ENCODE peak calls at places on chromosomes 6 and 20, in ten cellular contexts. One of them, this sample, is unnamed.

GRCh38 chr6:170211404-170212025 is 79.4 kb downstream of the DLL1 start:
- DNase-seq in CD8-positive, alpha-beta memory T cell: no peak
- DNase-seq in GM23338: no peak
- DNase-seq in kidney: peak
- DNase-seq in CD4-positive, alpha-beta memory T cell: no peak
- DNase-seq in heart left ventricle: no peak
- DNase-seq in iPS DF 6.9: no peak
- DNase-seq in cardiac muscle cell: no peak
- DNase-seq in tibial artery: peak
- DNase-seq in hepatocyte: no peak
- DNase-seq in this sample: no peak

GRCh38 chr6:56978530-56978929 is 23.6 kb downstream of the BEND6 start:
- DNase-seq in iPS DF 6.9: no peak
- DNase-seq in GM23338: no peak
- DNase-seq in heart left ventricle: no peak
- DNase-seq in cardiac muscle cell: no peak
- DNase-seq in hepatocyte: no peak
- DNase-seq in CD4-positive, alpha-beta memory T cell: no peak
- DNase-seq in tibial artery: no peak
- DNase-seq in CD8-positive, alpha-beta memory T cell: no peak
- DNase-seq in kidney: no peak
- DNase-seq in this sample: no peak

GRCh38 chr6:15662246-15663056 is at the start of gene DTNBP1:
- DNase-seq in GM23338: peak
- DNase-seq in kidney: peak
- DNase-seq in heart left ventricle: peak
- DNase-seq in cardiac muscle cell: peak
- DNase-seq in CD4-positive, alpha-beta memory T cell: peak
- DNase-seq in tibial artery: peak
- DNase-seq in CD8-positive, alpha-beta memory T cell: peak
- DNase-seq in hepatocyte: peak
- DNase-seq in iPS DF 6.9: no peak
- DNase-seq in this sample: peak

GRCh38 chr6:170393807-170394399 is 87.3 kb downstream of the FAM120B start:
- DNase-seq in tibial artery: no peak
- DNase-seq in CD4-positive, alpha-beta memory T cell: no peak
- DNase-seq in GM23338: no peak
- DNase-seq in hepatocyte: no peak
- DNase-seq in iPS DF 6.9: no peak
- DNase-seq in cardiac muscle cell: no peak
- DNase-seq in CD8-positive, alpha-beta memory T cell: no peak
- DNase-seq in kidney: no peak
- DNase-seq in heart left ventricle: no peak
- DNase-seq in this sample: no peak

GRCh38 chr6:11324453-11325023 is 92.1 kb upstream of the NEDD9 start:
- DNase-seq in tibial artery: no peak
- DNase-seq in hepatocyte: no peak
- DNase-seq in GM23338: no peak
- DNase-seq in heart left ventricle: no peak
- DNase-seq in CD8-positive, alpha-beta memory T cell: no peak
- DNase-seq in cardiac muscle cell: no peak
- DNase-seq in CD4-positive, alpha-beta memory T cell: no peak
- DNase-seq in iPS DF 6.9: no peak
- DNase-seq in kidney: no peak
- DNase-seq in this sample: no peak

GRCh38 chr6:119922814-119923213 is 573.3 kb upstream of the MAN1A1 start:
- DNase-seq in heart left ventricle: no peak
- DNase-seq in CD4-positive, alpha-beta memory T cell: no peak
- DNase-seq in tibial artery: no peak
- DNase-seq in hepatocyte: no peak
- DNase-seq in kidney: no peak
- DNase-seq in iPS DF 6.9: no peak
- DNase-seq in GM23338: no peak
- DNase-seq in cardiac muscle cell: no peak
- DNase-seq in CD8-positive, alpha-beta memory T cell: no peak
- DNase-seq in this sample: no peak

GRCh38 chr6:40247516-40248115 is 313.4 kb upstream of the MOCS1 start:
- DNase-seq in CD4-positive, alpha-beta memory T cell: no peak
- DNase-seq in CD8-positive, alpha-beta memory T cell: no peak
- DNase-seq in kidney: no peak
- DNase-seq in iPS DF 6.9: no peak
- DNase-seq in heart left ventricle: no peak
- DNase-seq in GM23338: no peak
- DNase-seq in tibial artery: no peak
- DNase-seq in cardiac muscle cell: no peak
- DNase-seq in hepatocyte: no peak
- DNase-seq in this sample: no peak

GRCh38 chr20:41428285-41428684 is 61.7 kb upstream of the EMILIN3 start:
- DNase-seq in tibial artery: no peak
- DNase-seq in cardiac muscle cell: no peak
- DNase-seq in iPS DF 6.9: no peak
- DNase-seq in kidney: no peak
- DNase-seq in CD8-positive, alpha-beta memory T cell: peak
- DNase-seq in hepatocyte: peak
- DNase-seq in GM23338: no peak
- DNase-seq in heart left ventricle: no peak
- DNase-seq in CD4-positive, alpha-beta memory T cell: peak
- DNase-seq in this sample: no peak

GRCh38 chr6:138562691-138563090 is 63.4 kb upstream of the NHSL1 start:
- DNase-seq in heart left ventricle: no peak
- DNase-seq in tibial artery: no peak
- DNase-seq in GM23338: no peak
- DNase-seq in CD4-positive, alpha-beta memory T cell: no peak
- DNase-seq in hepatocyte: no peak
- DNase-seq in kidney: no peak
- DNase-seq in iPS DF 6.9: no peak
- DNase-seq in cardiac muscle cell: no peak
- DNase-seq in CD8-positive, alpha-beta memory T cell: no peak
- DNase-seq in this sample: no peak

GRCh38 chr6:137309078-137309762 is 90.0 kb upstream of the IFNGR1 start:
- DNase-seq in hepatocyte: peak
- DNase-seq in heart left ventricle: peak
- DNase-seq in kidney: peak
- DNase-seq in CD4-positive, alpha-beta memory T cell: peak
- DNase-seq in iPS DF 6.9: no peak
- DNase-seq in CD8-positive, alpha-beta memory T cell: no peak
- DNase-seq in cardiac muscle cell: peak
- DNase-seq in GM23338: peak
- DNase-seq in tibial artery: peak
- DNase-seq in this sample: peak

GRCh38 chr6:53544050-53544499 is 826 bp downstream of the GCLC start:
- DNase-seq in CD4-positive, alpha-beta memory T cell: peak
- DNase-seq in kidney: no peak
- DNase-seq in heart left ventricle: no peak
- DNase-seq in iPS DF 6.9: no peak
- DNase-seq in GM23338: peak
- DNase-seq in CD8-positive, alpha-beta memory T cell: no peak
- DNase-seq in hepatocyte: peak
- DNase-seq in cardiac muscle cell: no peak
- DNase-seq in tibial artery: peak
- DNase-seq in this sample: no peak

GRCh38 chr6:66926060-66926459 is 1219.0 kb upstream of the EYS start:
- DNase-seq in CD8-positive, alpha-beta memory T cell: no peak
- DNase-seq in kidney: no peak
- DNase-seq in iPS DF 6.9: no peak
- DNase-seq in hepatocyte: no peak
- DNase-seq in CD4-positive, alpha-beta memory T cell: no peak
- DNase-seq in tibial artery: no peak
- DNase-seq in cardiac muscle cell: no peak
- DNase-seq in GM23338: peak
- DNase-seq in heart left ventricle: no peak
- DNase-seq in this sample: no peak

GRCh38 chr6:92201618-92202017 is 1217.7 kb downstream of the EPHA7 start:
- DNase-seq in cardiac muscle cell: no peak
- DNase-seq in tibial artery: no peak
- DNase-seq in heart left ventricle: no peak
- DNase-seq in CD4-positive, alpha-beta memory T cell: no peak
- DNase-seq in CD8-positive, alpha-beta memory T cell: no peak
- DNase-seq in hepatocyte: no peak
- DNase-seq in GM23338: no peak
- DNase-seq in kidney: no peak
- DNase-seq in iPS DF 6.9: no peak
- DNase-seq in this sample: no peak

GRCh38 chr6:138237463-138237862 is 19.2 kb upstream of the PBOV1 start:
- DNase-seq in CD4-positive, alpha-beta memory T cell: no peak
- DNase-seq in kidney: no peak
- DNase-seq in hepatocyte: no peak
- DNase-seq in tibial artery: no peak
- DNase-seq in iPS DF 6.9: peak
- DNase-seq in heart left ventricle: no peak
- DNase-seq in CD8-positive, alpha-beta memory T cell: no peak
- DNase-seq in GM23338: peak
- DNase-seq in cardiac muscle cell: no peak
- DNase-seq in this sample: no peak

GRCh38 chr20:36624925-36625324 is 19.3 kb downstream of the RAB5IF start:
- DNase-seq in kidney: no peak
- DNase-seq in GM23338: no peak
- DNase-seq in hepatocyte: no peak
- DNase-seq in tibial artery: no peak
- DNase-seq in cardiac muscle cell: no peak
- DNase-seq in CD4-positive, alpha-beta memory T cell: no peak
- DNase-seq in heart left ventricle: no peak
- DNase-seq in CD8-positive, alpha-beta memory T cell: no peak
- DNase-seq in iPS DF 6.9: no peak
- DNase-seq in this sample: no peak
- H3K27ac ChIP-seq in kidney: no peak
- H3K27ac ChIP-seq in GM23338: no peak
- H3K27ac ChIP-seq in hepatocyte: no peak
- H3K27ac ChIP-seq in tibial artery: no peak
- H3K27ac ChIP-seq in cardiac muscle cell: no peak
- H3K27ac ChIP-seq in CD4-positive, alpha-beta memory T cell: no peak
- H3K27ac ChIP-seq in heart left ventricle: no peak
- H3K27ac ChIP-seq in CD8-positive, alpha-beta memory T cell: no peak
- H3K27ac ChIP-seq in iPS DF 6.9: no peak
- H3K27ac ChIP-seq in this sample: no peak

DNA sequence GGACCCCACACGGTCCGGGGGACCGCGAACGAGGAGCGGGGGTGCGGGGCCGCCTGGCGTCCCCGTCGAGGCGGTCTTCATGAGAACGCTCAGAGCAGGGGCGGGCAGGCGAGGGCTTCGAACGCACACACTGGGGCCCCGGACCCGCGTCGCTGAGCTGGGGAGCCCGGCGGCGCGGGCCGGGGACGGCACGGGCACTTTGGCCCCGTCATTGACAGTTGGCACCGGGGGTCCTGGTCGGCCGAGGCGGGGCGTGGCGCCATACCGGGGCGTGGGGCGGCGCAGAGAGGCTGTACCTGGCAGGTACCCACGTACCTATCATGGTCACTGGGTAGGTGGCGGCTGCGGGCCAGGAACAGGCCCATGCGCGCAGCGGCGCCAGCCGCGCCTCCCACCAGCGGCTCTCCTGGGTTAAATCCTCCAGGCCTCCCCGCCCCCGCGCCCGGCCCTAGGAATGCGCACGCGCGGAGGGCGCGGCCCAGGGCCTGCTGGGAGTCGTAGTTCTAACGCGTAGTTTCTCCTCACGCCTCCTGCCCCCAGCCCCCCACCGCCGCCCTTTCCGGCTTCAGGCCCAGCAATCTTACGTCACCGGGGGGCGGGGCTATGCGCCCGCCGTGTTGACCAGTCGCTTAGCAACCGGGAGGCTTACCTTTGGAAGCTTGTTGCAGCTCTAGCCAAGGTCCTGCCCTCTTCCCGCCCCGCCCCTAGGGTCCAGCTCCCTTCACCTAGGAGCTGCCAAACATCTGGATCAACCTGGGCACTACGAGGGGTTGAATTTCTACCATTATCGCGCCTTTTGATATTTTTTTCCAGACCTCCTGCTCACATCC is at the start of the genes PACRG and PRKN:
- DNase-seq in tibial artery: peak
- DNase-seq in heart left ventricle: peak
- DNase-seq in CD8-positive, alpha-beta memory T cell: peak
- DNase-seq in iPS DF 6.9: peak
- DNase-seq in CD4-positive, alpha-beta memory T cell: peak
- DNase-seq in cardiac muscle cell: peak
- DNase-seq in hepatocyte: peak
- DNase-seq in GM23338: peak
- DNase-seq in kidney: peak
- DNase-seq in this sample: peak
- H3K27ac ChIP-seq in tibial artery: peak
- H3K27ac ChIP-seq in heart left ventricle: peak
- H3K27ac ChIP-seq in CD8-positive, alpha-beta memory T cell: peak
- H3K27ac ChIP-seq in iPS DF 6.9: no peak
- H3K27ac ChIP-seq in CD4-positive, alpha-beta memory T cell: peak
- H3K27ac ChIP-seq in cardiac muscle cell: peak
- H3K27ac ChIP-seq in hepatocyte: peak
- H3K27ac ChIP-seq in GM23338: peak
- H3K27ac ChIP-seq in kidney: peak
- H3K27ac ChIP-seq in this sample: peak

DNA sequence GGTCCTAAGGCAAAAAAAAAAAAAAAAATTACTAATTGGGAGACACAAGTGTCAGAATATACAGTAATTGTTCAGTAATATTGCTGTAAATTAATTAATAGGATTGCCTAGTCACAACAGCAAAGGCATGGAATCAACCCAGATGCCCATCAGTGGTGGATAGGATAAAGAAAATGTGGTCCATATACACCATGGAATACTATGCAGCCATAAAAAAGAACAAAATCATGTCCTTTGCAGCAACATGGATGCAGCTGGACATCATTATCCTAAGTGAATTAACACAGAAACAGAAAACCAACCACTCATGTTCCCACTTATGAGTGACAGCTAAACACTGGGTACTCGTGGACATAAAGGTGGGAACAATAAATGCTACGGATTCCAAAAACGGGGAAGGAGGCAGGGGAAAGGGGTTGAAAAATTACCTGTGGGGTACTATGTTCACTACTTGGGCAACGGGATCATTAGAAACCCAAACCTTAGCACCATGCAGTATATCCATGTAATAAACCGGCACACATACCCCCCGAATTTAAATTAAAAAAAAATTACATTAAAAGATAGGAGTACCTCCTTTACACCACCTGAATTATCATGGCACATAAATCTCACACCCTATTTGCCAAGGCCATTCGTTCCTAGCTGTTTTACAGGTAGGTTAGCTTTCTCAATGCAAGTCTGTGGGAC is 689 bp upstream of the PFDN4 start:
- DNase-seq in tibial artery: no peak
- DNase-seq in iPS DF 6.9: no peak
- DNase-seq in hepatocyte: no peak
- DNase-seq in cardiac muscle cell: no peak
- DNase-seq in kidney: no peak
- DNase-seq in CD4-positive, alpha-beta memory T cell: no peak
- DNase-seq in GM23338: no peak
- DNase-seq in CD8-positive, alpha-beta memory T cell: no peak
- DNase-seq in heart left ventricle: no peak
- DNase-seq in this sample: no peak
- H3K27ac ChIP-seq in tibial artery: peak
- H3K27ac ChIP-seq in iPS DF 6.9: no peak
- H3K27ac ChIP-seq in hepatocyte: no peak
- H3K27ac ChIP-seq in cardiac muscle cell: peak
- H3K27ac ChIP-seq in kidney: peak
- H3K27ac ChIP-seq in CD4-positive, alpha-beta memory T cell: peak
- H3K27ac ChIP-seq in GM23338: no peak
- H3K27ac ChIP-seq in CD8-positive, alpha-beta memory T cell: peak
- H3K27ac ChIP-seq in heart left ventricle: peak
- H3K27ac ChIP-seq in this sample: peak

DNA sequence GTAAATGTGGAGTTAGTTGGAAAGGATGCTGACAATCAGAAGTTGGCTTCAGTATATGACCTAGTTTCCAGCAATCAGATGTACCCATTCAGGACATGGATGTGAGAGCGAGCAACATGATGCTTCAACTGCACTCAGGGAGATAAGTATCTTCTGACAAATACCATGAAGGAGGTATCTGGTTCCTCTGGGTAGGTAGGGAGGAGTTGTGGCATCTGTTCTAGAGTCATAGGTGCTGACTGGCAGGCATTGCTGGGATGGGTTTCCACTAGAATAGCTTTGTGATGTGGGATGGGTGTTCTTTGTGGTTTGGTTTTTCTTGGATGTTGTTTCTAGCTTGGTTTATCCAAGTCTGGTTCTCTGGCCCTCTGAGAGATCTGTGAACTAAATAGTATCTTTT is 3.9 kb upstream of the REV3L start:
- DNase-seq in CD4-positive, alpha-beta memory T cell: peak
- DNase-seq in iPS DF 6.9: no peak
- DNase-seq in heart left ventricle: no peak
- DNase-seq in tibial artery: no peak
- DNase-seq in GM23338: no peak
- DNase-seq in kidney: no peak
- DNase-seq in CD8-positive, alpha-beta memory T cell: peak
- DNase-seq in cardiac muscle cell: no peak
- DNase-seq in hepatocyte: no peak
- DNase-seq in this sample: no peak
- H3K27ac ChIP-seq in CD4-positive, alpha-beta memory T cell: peak
- H3K27ac ChIP-seq in iPS DF 6.9: no peak
- H3K27ac ChIP-seq in heart left ventricle: no peak
- H3K27ac ChIP-seq in tibial artery: peak
- H3K27ac ChIP-seq in GM23338: no peak
- H3K27ac ChIP-seq in kidney: no peak
- H3K27ac ChIP-seq in CD8-positive, alpha-beta memory T cell: no peak
- H3K27ac ChIP-seq in cardiac muscle cell: no peak
- H3K27ac ChIP-seq in hepatocyte: no peak
- H3K27ac ChIP-seq in this sample: no peak

This sample was measured in sigmoid colon.